ENCODE peak calls at places on chromosomes 11 and 22, in six cellular contexts. R is sigmoid colon, O is K562, Q is brain microvascular endothelial cell, K is kidney, Z is IMR-90. H is an unnamed sample.

GRCh38 chr11:35234836-35235235 is 95.9 kb downstream of the CD44 start:
- DNase-seq in R (no peak), O (no peak), Q (no peak), K (no peak), Z (peak; percentile 56), H (no peak)

GRCh38 chr22:27644566-27644965 is 157.0 kb downstream of the MN1 start:
- DNase-seq in R (no peak), O (no peak), Q (no peak), K (no peak), Z (no peak), H (no peak)

GRCh38 chr11:114202011-114202609 is 94.1 kb upstream of the NNMT start:
- DNase-seq in R (no peak), O (peak; percentile 48), Q (no peak), K (no peak), Z (no peak), H (no peak)

GRCh38 chr11:86688398-86689179 is 16.2 kb upstream of the ME3 start:
- DNase-seq in R (no peak), O (no peak), Q (peak; percentile 81), K (no peak), Z (peak; percentile 91), H (no peak)

GRCh38 chr11:44066732-44067131 is 662 bp downstream of the ACCS start:
- DNase-seq in R (peak; percentile 66), O (no peak), Q (peak; percentile 38), K (no peak), Z (peak; percentile 69), H (no peak)

GRCh38 chr11:126305699-126306098 is 1.8 kb downstream of the DCPS start:
- DNase-seq in R (no peak), O (no peak), Q (no peak), K (no peak), Z (no peak), H (no peak)

GRCh38 chr11:57475191-57475590 is 14.9 kb downstream of the RTN4RL2 start:
- DNase-seq in R (no peak), O (no peak), Q (no peak), K (no peak), Z (peak; percentile 12), H (no peak)

GRCh38 chr22:49151256-49152131 is 676.2 kb downstream of the BRD1 start:
- DNase-seq in R (peak; percentile 61), O (no peak), Q (no peak), K (no peak), Z (no peak), H (peak; percentile 65)

GRCh38 chr22:24219750-24220149 is 25.1 kb downstream of the GGT5 start:
- DNase-seq in R (no peak), O (no peak), Q (no peak), K (no peak), Z (no peak), H (no peak)

GRCh38 chr22:44885806-44886360 is 123.9 kb downstream of the PHF21B start:
- DNase-seq in R (no peak), O (no peak), Q (no peak), K (peak; percentile 51), Z (no peak), H (peak; percentile 61)

GRCh38 chr11:57566564-57567209 is 785 bp downstream of the UBE2L6 start:
- DNase-seq in R (no peak), O (no peak), Q (no peak), K (no peak), Z (no peak), H (no peak)

GRCh38 chr11:115155978-115156377 is 348.2 kb downstream of the CADM1 start:
- DNase-seq in R (no peak), O (no peak), Q (no peak), K (no peak), Z (no peak), H (no peak)

GRCh38 chr11:2882681-2883110 is 2.9 kb downstream of the CDKN1C start:
- DNase-seq in R (no peak), O (no peak), Q (no peak), K (no peak), Z (no peak), H (no peak)

GRCh38 chr11:67465190-67465522 is 3.9 kb downstream of the TMEM134 start:
- DNase-seq in R (no peak), O (no peak), Q (no peak), K (no peak), Z (no peak), H (no peak)

GRCh38 chr11:128424867-128425285 is 162.5 kb downstream of the ETS1 start:
- DNase-seq in R (no peak), O (no peak), Q (peak; percentile 68), K (peak; percentile 57), Z (peak; percentile 66), H (peak; percentile 87)

GRCh38 chr22:29997516-29997915 is 82.7 kb upstream of the HORMAD2 start:
- DNase-seq in R (no peak), O (no peak), Q (no peak), K (no peak), Z (no peak), H (no peak)

GRCh38 chr11:12629601-12630313 is 44.5 kb upstream of the TEAD1 start:
- DNase-seq in R (no peak), O (no peak), Q (peak; percentile 79), K (no peak), Z (peak; percentile 78), H (no peak)

GRCh38 chr22:22519591-22519990 is 479 bp downstream of the ZNF280A start:
- DNase-seq in R (no peak), O (peak; percentile 92), Q (no peak), K (no peak), Z (no peak), H (no peak)

GRCh38 chr22:33467718-33468117 is 409.5 kb upstream of the SYN3 start:
- DNase-seq in R (no peak), O (no peak), Q (no peak), K (no peak), Z (no peak), H (no peak)

DNA sequence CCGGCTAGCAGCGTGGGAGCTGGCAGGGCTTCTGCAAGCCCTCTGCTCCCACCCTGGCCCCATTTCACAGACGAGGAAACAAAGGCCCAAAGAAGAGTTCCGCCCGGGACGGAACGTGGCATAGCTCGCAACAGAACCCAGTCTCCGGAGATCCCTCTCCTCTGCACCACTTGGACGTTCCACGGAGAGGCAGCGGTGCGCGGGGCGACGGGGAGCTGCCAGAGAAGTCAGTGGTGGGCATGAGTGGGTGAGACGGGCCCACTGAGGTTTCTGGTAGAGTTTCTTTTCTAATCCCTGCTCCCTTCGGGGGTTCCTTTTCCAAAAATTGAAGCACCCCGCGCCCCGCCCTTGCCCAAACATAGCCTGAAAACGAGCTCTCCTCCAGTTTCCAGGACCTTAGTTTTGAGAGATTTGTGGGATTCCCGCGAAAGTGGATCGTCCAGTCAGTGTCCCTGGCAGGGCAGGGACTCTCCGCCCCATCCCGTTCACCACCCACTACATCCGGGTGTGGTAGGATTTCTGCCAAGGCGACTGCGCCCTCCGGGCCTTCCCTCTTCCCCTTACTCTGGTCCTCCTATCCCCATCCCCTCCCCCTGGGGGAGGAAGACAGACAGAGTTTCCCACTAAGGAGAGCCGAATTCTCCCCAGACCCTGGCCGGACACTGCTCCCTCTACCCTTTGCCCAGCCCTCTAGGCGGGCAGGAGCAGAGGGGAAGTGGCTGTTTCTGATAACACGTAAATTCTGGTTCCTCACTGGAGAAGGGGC is 764 bp upstream of the NECTIN1 start:
- DNase-seq in R (peak; percentile 81), O (no peak), Q (peak; percentile 16), K (peak; percentile 91), Z (peak; percentile 39), H (peak; percentile 79)
- TF ChIP-seq CTCF in R (no peak), O (no peak), Q (peak; percentile 22), K (no peak), Z (no peak), H (peak; percentile 30)

GRCh38 chr11:46332093-46332567 is 15.1 kb upstream of the DGKZ start:
- DNase-seq in R (no peak), O (no peak), Q (no peak), K (no peak), Z (no peak), H (no peak)

GRCh38 chr11:46333129-46333947 is 13.9 kb upstream of the DGKZ start:
- DNase-seq in R (no peak), O (no peak), Q (no peak), K (no peak), Z (no peak), H (no peak)

GRCh38 chr11:46334211-46334610 is 13.1 kb upstream of the DGKZ start:
- DNase-seq in R (no peak), O (no peak), Q (no peak), K (no peak), Z (no peak), H (no peak)

GRCh38 chr11:46331653-46331984 is 15.6 kb upstream of the DGKZ start:
- DNase-seq in R (no peak), O (no peak), Q (no peak), K (no peak), Z (no peak), H (no peak)

DNA sequence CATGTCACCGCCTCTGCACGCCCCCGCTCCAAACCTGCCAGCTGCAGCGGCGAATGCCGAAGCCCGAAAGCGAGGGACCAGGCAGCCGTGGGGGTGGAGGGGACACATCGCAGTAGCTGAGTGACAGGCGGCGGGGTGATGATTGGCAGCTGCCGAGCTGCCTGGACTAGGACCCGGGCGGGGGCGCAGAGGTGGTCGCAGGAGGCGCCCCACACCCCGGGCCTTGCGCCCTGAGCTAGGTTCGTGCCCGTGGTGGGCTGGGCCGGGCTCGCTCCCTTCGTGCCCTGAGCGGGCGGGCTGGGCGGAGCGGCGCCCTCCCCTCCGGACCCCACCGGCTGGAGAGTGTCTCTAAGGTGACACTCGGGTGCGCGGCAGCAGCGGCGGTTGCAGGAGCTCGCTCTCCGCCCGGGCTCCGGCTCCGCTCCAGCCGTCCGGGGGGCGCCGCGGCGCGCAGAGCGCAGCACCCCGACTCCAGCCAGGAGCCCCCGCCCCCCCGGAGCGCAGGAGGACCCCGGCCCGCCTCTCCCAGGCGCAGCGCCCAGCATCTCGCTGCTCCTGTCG is 14.6 kb upstream of the DGKZ start:
- DNase-seq in R (no peak), O (peak; percentile 43), Q (no peak), K (no peak), Z (no peak), H (no peak)
- H3K4me3 ChIP-seq in R (peak overlapping the region; percentile 52), O (no peak overlapping the region), Q (peak overlapping the region; percentile 32), K (peak overlapping the region; percentile 43), Z (peak overlapping the region; percentile 19), H (peak overlapping the region; percentile 67)

DNA sequence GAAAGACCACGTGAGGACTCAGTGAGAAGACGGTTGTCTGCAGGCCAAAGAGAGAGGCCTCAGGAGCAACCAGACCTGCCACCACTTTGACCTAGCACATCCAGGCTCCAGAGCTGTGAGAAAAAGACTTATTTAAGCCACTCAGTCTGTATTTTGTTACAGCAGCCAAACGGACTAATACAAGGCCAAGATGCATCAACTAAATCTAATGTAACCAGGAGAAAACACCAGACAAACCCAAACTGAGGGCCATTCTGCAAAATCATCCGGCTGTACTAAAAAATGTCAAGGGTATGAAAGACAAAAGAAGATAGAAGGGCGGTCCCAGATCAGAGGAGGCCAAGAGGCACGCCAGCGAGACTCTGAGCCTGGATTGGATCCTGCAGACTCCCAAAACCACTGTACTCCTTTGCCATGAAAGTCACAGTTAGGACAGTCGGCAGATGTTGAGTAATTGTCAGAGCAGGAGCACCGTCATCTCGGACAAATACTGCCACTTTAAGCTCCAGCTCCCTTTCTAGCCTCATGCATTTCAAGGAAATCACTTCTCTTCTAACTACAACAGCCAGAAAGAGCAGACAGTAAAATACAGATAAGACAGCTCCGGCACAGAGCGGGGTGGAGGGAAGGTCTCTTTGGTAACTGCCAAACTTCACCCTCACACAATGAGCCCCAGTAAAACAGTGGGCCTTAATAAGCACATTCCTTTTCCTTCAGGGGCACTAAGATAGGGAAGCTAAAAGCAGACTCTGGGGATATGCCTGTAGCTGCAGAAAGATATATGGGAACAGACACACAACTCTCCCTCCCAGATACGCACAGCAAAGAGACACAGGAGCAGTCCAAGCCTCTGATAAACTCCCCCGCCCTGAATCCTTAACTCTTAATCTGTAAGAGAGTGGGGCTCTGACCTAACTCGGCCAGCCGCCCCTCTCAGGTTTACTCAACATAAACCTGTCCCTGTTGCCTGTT is 3.5 kb upstream of the ZP1 start:
- DNase-seq in R (peak; percentile 20), O (no peak), Q (no peak), K (no peak), Z (no peak), H (no peak)
- H3K27ac ChIP-seq in R (no peak overlapping the region), O (peak overlapping the region; percentile 20), Q (no peak overlapping the region), K (no peak overlapping the region), Z (no peak overlapping the region), H (no peak overlapping the region)

GRCh38 chr11:1553808-1554594 is 18.1 kb downstream of the DUSP8 start:
- DNase-seq in R (no peak), O (no peak), Q (no peak), K (peak; percentile 82), Z (no peak), H (no peak)
- TF ChIP-seq CTCF in R (peak; percentile 25), O (peak; percentile 53), Q (no peak), K (no peak), Z (no peak), H (no peak)